ENCODE peak calls at places on chromosomes 13 and 19, in five cellular contexts. A is activated CD8-positive, alpha-beta T cell treated with anti-CD3 and anti-CD28 coated beads, Interleukin-2, amount 10 ng/mL, durations not matched to agents 7 days and 5 days; I is T-cell; W is right cardiac atrium; N is activated naive CD4-positive, alpha-beta T cell treated with anti-CD3 and anti-CD28 coated beads, Interleukin-2, amount 50 U/mL, for 72 hours. E is an unnamed sample.

GRCh38 chr19:34506026-34506370 is 24.4 kb downstream of the WTIP start:
- ATAC-seq in W (peak), N (no peak), A (no peak), I (no peak), E (no peak)

GRCh38 chr19:47075179-47075811 is 26.9 kb upstream of the TMEM160 start:
- ATAC-seq in W (no peak), N (no peak), A (no peak), I (no peak), E (no peak)

GRCh38 chr19:38978315-38978689 is 2.8 kb upstream of the FBXO17 start:
- ATAC-seq in N (no peak), W (no peak), A (no peak), I (no peak), E (no peak)

GRCh38 chr19:17997969-17998826 is 9.8 kb upstream of the ARRDC2 start:
- ATAC-seq in A (no peak), I (no peak), N (no peak), W (no peak), E (no peak)

GRCh38 chr19:13554506-13555235 is 48.4 kb upstream of the CACNA1A start:
- ATAC-seq in I (no peak), N (no peak), A (no peak), W (no peak), E (no peak)

GRCh38 chr19:55519461-55520311 is 17.2 kb downstream of the SBK2 start:
- ATAC-seq in I (no peak), N (no peak), W (no peak), A (no peak), E (no peak)

GRCh38 chr19:58084596-58085347 is 13.3 kb downstream of the ZSCAN18 start:
- ATAC-seq in I (no peak), N (no peak), W (peak), A (no peak), E (no peak)

GRCh38 chr13:23889598-23890224 is 511 bp upstream of the MIPEP start:
- ATAC-seq in W (no peak), A (no peak), N (no peak), I (peak), E (peak)

GRCh38 chr13:113337976-113338375 is 26.0 kb downstream of the GRTP1 start:
- ATAC-seq in W (no peak), N (no peak), I (no peak), A (no peak), E (no peak)

E was measured in activated T-helper 17 cell treated with anti-CD3 and anti-CD28 coated beads, Interleukin-2, amount 50 U/mL, for 72 hours.